ENCODE peak calls at places on chromosomes 13 and 19, in ten cellular contexts. T is K562, J is breast epithelium, W is heart left ventricle, U is body of pancreas, C is stomach, K is uterus, H is tibial nerve, R is suprapubic skin, Y is HCT116. Z is an unnamed sample.

GRCh38 chr13:23467048-23467931 is 33.8 kb upstream of the SACS start:
- DNase-seq in W (peak), K (no peak), H (no peak), R (no peak), Y (no peak), U (no peak), T (no peak), J (no peak), C (no peak), Z (no peak)

GRCh38 chr13:109785141-109785891 is 1.1 kb downstream of the IRS2 start:
- DNase-seq in R (peak), K (peak), C (peak), T (no peak), J (peak), Y (no peak), H (no peak), U (peak), W (peak), Z (peak)

GRCh38 chr19:3249408-3249807 is 24.9 kb downstream of the CELF5 start:
- DNase-seq in T (peak), W (no peak), J (no peak), C (no peak), H (no peak), Y (peak), R (no peak), K (no peak), U (no peak), Z (no peak)

GRCh38 chr19:16896098-16896912 is 7.5 kb downstream of the F2RL3 start:
- DNase-seq in R (peak), T (peak), H (no peak), J (no peak), Y (no peak), U (no peak), K (no peak), C (no peak), W (no peak), Z (no peak)

GRCh38 chr19:56118666-56119584 is 2.2 kb downstream of the ZNF787 start:
- DNase-seq in U (peak), T (no peak), Y (no peak), W (no peak), R (no peak), C (no peak), K (no peak), H (no peak), J (no peak), Z (no peak)

GRCh38 chr13:35744144-35744543 is 267.7 kb upstream of the MAB21L1 start:
- DNase-seq in R (no peak), C (no peak), T (no peak), K (no peak), J (no peak), Y (no peak), H (no peak), U (no peak), W (no peak), Z (no peak)

GRCh38 chr19:51799998-51800848 is 5.3 kb downstream of the FPR3 start:
- DNase-seq in W (peak), R (no peak), Y (no peak), U (peak), J (no peak), K (peak), C (no peak), H (no peak), T (peak), Z (no peak)

GRCh38 chr13:98267080-98267912 is 90.2 kb upstream of the RNF113B start:
- DNase-seq in J (no peak), R (no peak), Y (no peak), K (no peak), C (peak), H (peak), U (peak), T (no peak), W (no peak), Z (no peak)

GRCh38 chr19:17334414-17335409 is at the start of gene ANO8:
- DNase-seq in H (peak), R (peak), W (peak), T (peak), Y (peak), U (peak), J (peak), K (peak), C (peak), Z (peak)

GRCh38 chr13:111219306-111219705 is 101.1 kb upstream of the TEX29 start:
- DNase-seq in Y (no peak), J (no peak), W (peak), K (no peak), R (no peak), T (no peak), C (no peak), U (peak), H (no peak), Z (no peak)

GRCh38 chr13:83125791-83126190 is 756.5 kb downstream of the SLITRK1 start:
- DNase-seq in U (no peak), J (no peak), Y (no peak), C (no peak), W (no peak), H (no peak), R (no peak), T (no peak), K (no peak), Z (no peak)

GRCh38 chr19:40278361-40279045 is 6.6 kb downstream of the AKT2 start:
- DNase-seq in R (no peak), U (no peak), H (no peak), C (no peak), W (no peak), T (no peak), K (peak), J (no peak), Y (no peak), Z (no peak)

GRCh38 chr19:46840157-46840942 is 10.3 kb downstream of the AP2S1 start:
- DNase-seq in W (peak), C (peak), R (no peak), K (peak), U (peak), Y (no peak), H (peak), T (peak), J (no peak), Z (no peak)

GRCh38 chr13:20140487-20140886 is 20.4 kb downstream of the GJA3 start:
- DNase-seq in H (no peak), Y (no peak), R (no peak), T (no peak), J (no peak), W (no peak), C (no peak), K (no peak), U (no peak), Z (no peak)

GRCh38 chr13:110393761-110394160 is 86.7 kb downstream of the COL4A2 start:
- DNase-seq in W (no peak), U (no peak), C (no peak), R (no peak), Y (no peak), T (no peak), K (no peak), H (no peak), J (no peak), Z (no peak)

DNA sequence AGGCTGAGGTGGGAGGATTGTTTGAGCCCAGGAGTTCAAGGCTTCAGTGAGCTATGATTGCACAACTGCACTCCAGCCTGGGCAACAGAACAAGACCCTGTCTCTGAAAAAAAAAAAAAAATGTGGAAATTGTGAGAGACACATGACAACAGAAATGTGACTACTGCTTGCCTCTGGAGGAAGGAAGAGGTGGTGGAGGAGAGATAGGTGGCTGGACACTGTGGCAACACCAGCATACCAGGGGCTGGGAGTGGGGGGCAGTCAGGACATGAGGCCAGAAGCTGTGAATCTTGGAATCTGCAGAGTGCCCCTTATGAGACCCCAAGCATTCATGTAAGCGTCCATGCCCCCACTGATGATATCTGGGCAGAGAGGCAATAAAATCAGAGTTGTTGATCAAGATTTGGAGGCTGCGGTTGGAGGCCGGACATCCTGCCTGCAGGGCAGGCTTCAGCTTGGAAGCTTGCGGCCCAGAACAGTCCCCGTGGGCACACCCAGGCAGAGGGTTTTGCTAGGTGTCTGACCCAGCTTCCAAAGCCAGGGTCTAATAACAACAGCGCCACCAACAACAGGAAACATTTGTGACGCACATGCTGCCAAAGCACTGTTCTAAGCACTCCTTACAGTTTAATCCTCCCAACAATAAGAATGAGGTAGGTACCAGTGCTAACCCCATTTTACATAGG is 16.9 kb downstream of the FAM187B start:
- DNase-seq in H (peak), U (peak), J (peak), W (peak), R (peak), C (peak), K (peak), T (no peak), Y (no peak), Z (peak)
- TF ChIP-seq POLR2A in H (peak), U (no peak), J (no peak), W (no peak), R (no peak), C (no peak), K (no peak), T (no peak), Y (no peak), Z (peak)

GRCh38 chr19:34225659-34226015 is 28.7 kb upstream of the GARRE1 start:
- DNase-seq in J (no peak), W (no peak), R (no peak), Y (no peak), K (no peak), H (no peak), C (no peak), T (no peak), U (no peak), Z (no peak)
- H3K27ac ChIP-seq in J (no peak), W (no peak), R (no peak), Y (no peak), K (no peak), H (no peak), C (no peak), T (no peak), U (no peak), Z (peak)

GRCh38 chr19:18587962-18588610 is 512 bp upstream of the REX1BD start:
- DNase-seq in W (no peak), Y (no peak), U (no peak), K (no peak), H (no peak), C (no peak), T (peak), J (no peak), R (no peak), Z (no peak)
- TF ChIP-seq CTCF in W (no peak), Y (no peak), U (no peak), K (no peak), H (no peak), C (no peak), T (no peak), J (no peak), R (no peak), Z (no peak)

GRCh38 chr19:43950834-43951626 is at the start of gene ZNF221:
- DNase-seq in H (peak), C (peak), R (peak), Y (peak), K (peak), J (peak), U (peak), W (peak), T (peak), Z (peak)
- TF ChIP-seq POLR2A in H (no peak), C (no peak), R (no peak), Y (no peak), K (no peak), J (no peak), U (no peak), W (no peak), T (peak), Z (no peak)

DNA sequence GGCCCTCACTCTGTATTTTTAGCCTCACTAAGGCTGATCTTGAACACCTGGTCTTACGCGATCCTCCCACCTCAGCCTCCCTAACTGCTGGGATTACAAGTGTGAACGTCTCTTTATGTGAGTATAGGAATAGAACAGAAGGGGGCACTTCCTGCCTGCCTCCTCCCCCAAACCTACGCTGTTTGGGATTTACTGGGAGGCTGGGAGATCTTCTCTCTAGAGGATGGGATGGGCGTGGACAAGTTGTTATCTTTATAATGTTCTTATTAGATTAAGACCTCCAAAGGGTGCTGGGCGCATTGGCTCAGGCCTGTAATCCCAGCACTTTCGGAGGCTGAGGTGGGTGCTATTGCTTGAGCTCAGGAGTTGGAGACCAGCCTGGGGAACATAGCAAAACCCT is 2.9 kb upstream of the CSNK1G2 start:
- DNase-seq in W (no peak), K (no peak), R (no peak), H (no peak), T (no peak), C (no peak), U (no peak), Y (no peak), J (no peak), Z (no peak)
- H3K27ac ChIP-seq in W (no peak), K (no peak), R (no peak), H (no peak), T (no peak), C (no peak), U (no peak), Y (no peak), J (no peak), Z (no peak)

DNA sequence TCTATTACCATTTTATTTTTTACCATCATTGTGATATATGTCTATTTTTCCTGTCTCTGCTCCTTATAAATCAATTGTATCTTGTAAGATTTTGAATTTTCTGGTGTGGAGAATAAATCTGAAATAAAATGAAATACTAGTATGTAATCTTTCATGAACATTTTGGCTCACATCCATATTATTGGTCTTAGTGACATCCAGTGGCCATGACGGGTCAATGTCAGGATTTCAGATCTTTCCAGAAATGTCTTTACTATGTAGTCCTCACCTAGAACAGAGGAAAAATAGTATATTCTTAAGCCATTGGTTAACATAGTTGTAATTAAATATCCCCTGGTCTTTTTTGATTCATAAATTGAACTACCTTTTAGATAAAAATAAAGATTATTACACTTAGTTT is 109.8 kb upstream of the GPC6 start:
- DNase-seq in C (no peak), W (no peak), R (no peak), H (no peak), T (no peak), U (no peak), J (no peak), K (no peak), Y (no peak), Z (no peak)
- TF ChIP-seq CTCF in C (no peak), W (no peak), R (no peak), H (no peak), T (no peak), U (no peak), J (no peak), K (no peak), Y (no peak), Z (no peak)

GRCh38 chr13:45369116-45369515 is 28.1 kb upstream of the TPT1 start:
- DNase-seq in R (no peak), U (no peak), T (no peak), W (no peak), Y (no peak), J (no peak), K (no peak), H (no peak), C (no peak), Z (no peak)

GRCh38 chr13:45372189-45373115 is 31.5 kb upstream of the TPT1 start:
- DNase-seq in Y (no peak), J (no peak), U (peak), K (no peak), R (no peak), H (no peak), C (no peak), T (no peak), W (no peak), Z (no peak)

GRCh38 chr13:45368571-45368970 is 27.6 kb upstream of the TPT1 start:
- DNase-seq in C (no peak), T (no peak), W (no peak), Y (no peak), R (no peak), K (no peak), J (no peak), H (no peak), U (no peak), Z (no peak)

GRCh38 chr13:45373116-45373606 is 32.2 kb upstream of the TPT1 start:
- DNase-seq in Y (no peak), T (peak), C (peak), R (no peak), J (no peak), W (no peak), U (no peak), H (no peak), K (no peak), Z (peak)

DNA sequence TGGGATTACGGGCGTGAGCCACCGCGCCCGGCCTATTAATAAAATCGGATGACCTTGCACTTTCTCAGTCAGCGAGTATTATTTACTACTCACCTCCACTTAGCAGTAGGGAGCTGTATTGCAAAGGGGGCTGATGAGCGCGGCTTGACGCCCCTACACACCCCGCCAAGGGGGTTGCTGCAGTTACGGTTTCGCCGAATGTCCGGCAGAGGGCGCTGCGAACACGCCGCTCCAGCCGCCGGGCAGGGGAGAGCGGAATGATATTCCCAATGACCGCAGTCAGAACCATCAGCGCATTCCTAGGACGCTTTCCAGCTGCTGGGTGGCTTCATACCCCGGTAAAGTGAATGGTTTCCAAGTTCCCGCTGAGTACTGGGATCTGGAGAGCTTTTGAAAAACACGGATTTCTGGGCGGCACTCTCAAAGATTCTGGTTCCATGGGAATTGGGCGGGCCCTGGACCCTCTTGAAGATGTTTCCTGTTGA is 30.0 kb upstream of the TPT1 start:
- DNase-seq in Y (no peak), J (peak), T (peak), R (peak), K (peak), W (peak), U (peak), H (peak), C (peak), Z (peak)
- TF ChIP-seq POLR2A in Y (no peak), J (no peak), T (no peak), R (no peak), K (no peak), W (no peak), U (no peak), H (no peak), C (no peak), Z (no peak)

GRCh38 chr19:41434450-41434849 is 5.3 kb downstream of the DMAC2 start:
- DNase-seq in R (no peak), J (no peak), Y (no peak), H (no peak), T (no peak), C (no peak), U (no peak), W (peak), K (no peak), Z (no peak)

GRCh38 chr19:41439441-41440222 is at the start of gene DMAC2:
- DNase-seq in C (peak), Y (peak), H (peak), J (peak), U (peak), K (peak), R (peak), W (peak), T (peak), Z (peak)

GRCh38 chr19:41433171-41433570 is 6.0 kb upstream of the B3GNT8 start:
- DNase-seq in C (no peak), W (peak), U (no peak), Y (no peak), H (no peak), R (no peak), J (no peak), K (no peak), T (no peak), Z (no peak)

GRCh38 chr19:41437944-41438574 is 1.7 kb downstream of the DMAC2 start:
- DNase-seq in J (no peak), T (no peak), C (no peak), R (no peak), W (peak), H (no peak), Y (no peak), K (no peak), U (no peak), Z (no peak)

GRCh38 chr19:41436664-41436951 is 3.1 kb downstream of the DMAC2 start:
- DNase-seq in K (no peak), H (no peak), U (no peak), Y (no peak), J (no peak), W (no peak), C (no peak), R (no peak), T (no peak), Z (no peak)
- H3K27ac ChIP-seq in K (no peak), H (no peak), U (no peak), Y (no peak), J (no peak), W (no peak), C (no peak), R (no peak), T (no peak), Z (no peak)

GRCh38 chr13:101155920-101156319 is 260.4 kb downstream of the NALCN start:
- DNase-seq in Y (no peak), H (no peak), W (no peak), K (no peak), U (no peak), R (no peak), T (no peak), J (no peak), C (no peak), Z (no peak)
- TF ChIP-seq CTCF in Y (no peak), H (no peak), W (no peak), K (no peak), U (no peak), R (no peak), T (peak), J (no peak), C (no peak), Z (no peak)

GRCh38 chr13:39038569-39038898 is 278 bp downstream of the NHLRC3 start:
- DNase-seq in K (peak), J (no peak), W (no peak), H (no peak), R (peak), T (peak), U (peak), C (no peak), Y (no peak), Z (no peak)
- TF ChIP-seq POLR2A in K (no peak), J (no peak), W (no peak), H (no peak), R (no peak), T (no peak), U (no peak), C (no peak), Y (no peak), Z (no peak)